ENCODE peak calls at places on chromosomes 11 and 22, in six cellular contexts. E is HT-29; X is CD4-positive, alpha-beta memory T cell; U is effector CD4-positive, alpha-beta T cell; D is T-cell; S is adipocyte. M is an unnamed sample.

GRCh38 chr11:26030419-26030818 is 301.5 kb upstream of the ANO3 start:
- DNase-seq in U (no peak), E (no peak), S (no peak), X (no peak), D (no peak), M (no peak)

GRCh38 chr11:64580387-64580786 is 10.6 kb upstream of the SLC22A12 start:
- DNase-seq in X (no peak), U (no peak), D (no peak), S (no peak), E (no peak), M (no peak)

GRCh38 chr11:127640822-127641485 is 640.4 kb upstream of the KIRREL3 start:
- DNase-seq in U (no peak), X (no peak), D (no peak), S (no peak), E (no peak), M (no peak)

GRCh38 chr11:2564588-2565440 is 120.0 kb downstream of the KCNQ1 start:
- DNase-seq in E (no peak), U (no peak), S (no peak), D (no peak), X (no peak), M (no peak)

GRCh38 chr11:35013514-35014191 is 97.2 kb downstream of the PDHX start:
- DNase-seq in S (peak; percentile 36), E (no peak), U (peak; percentile 48), D (no peak), X (peak; percentile 75), M (no peak)

GRCh38 chr11:68362801-68363379 is 50.5 kb downstream of the LRP5 start:
- DNase-seq in D (no peak), S (no peak), X (no peak), U (no peak), E (no peak), M (no peak)

GRCh38 chr11:62604460-62605130 is 2.9 kb upstream of the MTA2 start:
- DNase-seq in U (no peak), D (no peak), E (no peak), S (no peak), X (no peak), M (no peak)

GRCh38 chr11:64558065-64558745 is 32.8 kb upstream of the SLC22A12 start:
- DNase-seq in S (no peak), X (no peak), D (no peak), E (no peak), U (no peak), M (no peak)

GRCh38 chr11:77669848-77670511 is 32.4 kb upstream of the CLNS1A start:
- DNase-seq in S (peak; percentile 46), D (no peak), U (no peak), X (no peak), E (no peak), M (no peak)

GRCh38 chr22:47929646-47930185 is 1167.3 kb downstream of the TBC1D22A start:
- DNase-seq in U (no peak), E (no peak), D (no peak), X (no peak), S (no peak), M (no peak)

GRCh38 chr11:1204381-1205101 is 18.3 kb upstream of the MUC5B start:
- DNase-seq in S (no peak), X (no peak), E (no peak), U (no peak), D (no peak), M (no peak)

GRCh38 chr11:76771446-76772099 is 11.6 kb upstream of the TSKU start:
- DNase-seq in D (no peak), U (no peak), X (no peak), E (no peak), S (no peak), M (no peak)

GRCh38 chr11:75568616-75569219 is 6.7 kb downstream of the SERPINH1 start:
- DNase-seq in E (no peak), U (no peak), S (no peak), X (no peak), D (no peak), M (no peak)

GRCh38 chr11:69151811-69152210 is 3.9 kb upstream of the SMIM38 start:
- DNase-seq in X (no peak), S (no peak), E (no peak), D (no peak), U (no peak), M (no peak)

GRCh38 chr11:124928942-124929663 is 6.7 kb downstream of the HEPACAM start:
- DNase-seq in E (no peak), S (no peak), D (no peak), U (no peak), X (no peak), M (no peak)